ENCODE peak calls at places on chromosome 17, in nine cellular contexts. J is astrocyte, V is A549, U is AG09309, K is cardiac muscle cell, C is glutamatergic neuron, A is prostate gland, X is astrocyte of the spinal cord, S is ascending aorta. R is an unnamed sample.

GRCh38 chr17:57478433-57478832 is 222.1 kb downstream of the MSI2 start:
- DNase-seq in J (peak; percentile 98), V (no peak), U (no peak), K (peak; percentile 94), C (no peak), A (no peak), X (peak; percentile 82), S (no peak), R (no peak)

GRCh38 chr17:30433514-30433913 is 43.7 kb upstream of the GOSR1 start:
- DNase-seq in J (peak; percentile 94), V (peak; percentile 20), U (peak; percentile 40), K (peak; percentile 95), C (no peak), A (no peak), X (peak; percentile 94), S (no peak), R (no peak)

GRCh38 chr17:63945851-63946439 is 13.8 kb upstream of the CD79B start:
- DNase-seq in J (no peak), V (no peak), U (no peak), K (no peak), C (no peak), A (no peak), X (no peak), S (no peak), R (no peak)

GRCh38 chr17:2954898-2955445 is 108.4 kb downstream of the OR1D5 start:
- DNase-seq in J (peak; percentile 99), V (peak; percentile 90), U (peak; percentile 54), K (peak; percentile 97), C (no peak), A (no peak), X (peak; percentile 91), S (peak; percentile 15), R (no peak)

GRCh38 chr17:51725185-51725584 is 433.3 kb downstream of the CA10 start:
- DNase-seq in J (no peak), V (no peak), U (no peak), K (no peak), C (no peak), A (no peak), X (no peak), S (no peak), R (no peak)

GRCh38 chr17:57365420-57365819 is 109.1 kb downstream of the MSI2 start:
- DNase-seq in J (no peak), V (no peak), U (no peak), K (peak; percentile 39), C (no peak), A (no peak), X (no peak), S (peak; percentile 31), R (no peak)

GRCh38 chr17:50129303-50129945 is 536 bp downstream of the SAMD14 start:
- DNase-seq in J (peak; percentile 46), V (no peak), U (no peak), K (peak; percentile 55), C (peak; percentile 82), A (no peak), X (peak; percentile 18), S (no peak), R (peak; percentile 54)

GRCh38 chr17:35315283-35315682 is 58.1 kb downstream of the SLFN11 start:
- DNase-seq in J (peak; percentile 87), V (no peak), U (peak; percentile 79), K (peak; percentile 91), C (no peak), A (peak; percentile 83), X (peak; percentile 84), S (peak; percentile 62), R (no peak)

GRCh38 chr17:3953542-3953941 is 10.7 kb downstream of the ATP2A3 start:
- DNase-seq in J (no peak), V (no peak), U (no peak), K (no peak), C (no peak), A (no peak), X (no peak), S (no peak), R (no peak)

GRCh38 chr17:46195939-46196338 is 2.7 kb upstream of the KANSL1 start:
- DNase-seq in J (no peak), V (no peak), U (no peak), K (no peak), C (no peak), A (no peak), X (no peak), S (no peak), R (no peak)

GRCh38 chr17:19534562-19535149 is 1.0 kb downstream of the SLC47A1 start:
- DNase-seq in J (peak; percentile 85), V (no peak), U (no peak), K (peak; percentile 59), C (no peak), A (no peak), X (peak; percentile 53), S (no peak), R (no peak)

GRCh38 chr17:15342460-15342859 is 1.1 kb upstream of the TEKT3 start:
- DNase-seq in J (no peak), V (no peak), U (no peak), K (peak; percentile 17), C (no peak), A (no peak), X (no peak), S (no peak), R (no peak)

DNA sequence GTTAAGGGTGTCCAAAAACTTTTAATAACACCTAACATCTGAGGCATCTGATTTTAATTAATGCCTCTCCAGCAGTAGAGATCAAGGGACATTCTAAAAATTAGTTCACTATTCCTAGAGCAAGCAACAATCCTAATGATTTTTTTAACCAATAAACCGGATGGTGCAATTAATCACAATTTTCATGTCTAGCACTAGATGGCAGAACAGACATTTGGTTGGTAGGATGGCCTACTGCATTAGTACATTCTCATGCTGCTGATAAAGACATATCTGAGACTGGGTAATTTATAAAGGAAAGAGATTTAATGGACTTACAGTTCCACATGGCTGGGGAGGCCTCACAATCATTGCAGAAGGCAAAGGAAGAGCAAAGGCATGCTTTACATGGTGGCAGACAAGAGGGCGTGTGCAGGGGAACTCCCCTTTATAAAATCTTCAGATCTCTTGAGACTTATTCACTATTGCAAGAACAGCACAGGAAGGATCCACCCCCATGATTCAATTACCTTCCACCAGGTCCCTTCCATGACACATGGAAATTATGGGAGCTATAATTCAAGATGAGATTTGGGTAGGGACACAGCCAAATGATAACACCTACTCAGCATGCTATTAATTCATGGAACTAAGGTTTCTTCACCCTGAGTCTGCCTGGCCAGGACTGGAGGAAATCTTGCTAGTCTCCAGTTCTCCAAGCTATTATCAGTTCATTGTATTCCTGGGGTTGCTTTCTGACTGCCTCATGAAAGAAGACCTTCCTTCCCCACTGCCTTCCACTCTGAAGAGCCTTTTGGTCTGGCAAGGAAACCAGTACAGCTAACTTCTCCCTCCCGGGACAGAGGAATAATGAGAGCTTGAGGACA is 24.8 kb downstream of the HS3ST3A1 start:
- DNase-seq in J (no peak), V (no peak), U (no peak), K (no peak), C (no peak), A (no peak), X (no peak), S (no peak), R (no peak)
- TF ChIP-seq CTCF in J (no peak), V (no peak), U (peak; percentile 4), K (peak; percentile 5), C (no peak), A (no peak), X (no peak), S (no peak), R (no peak)

DNA sequence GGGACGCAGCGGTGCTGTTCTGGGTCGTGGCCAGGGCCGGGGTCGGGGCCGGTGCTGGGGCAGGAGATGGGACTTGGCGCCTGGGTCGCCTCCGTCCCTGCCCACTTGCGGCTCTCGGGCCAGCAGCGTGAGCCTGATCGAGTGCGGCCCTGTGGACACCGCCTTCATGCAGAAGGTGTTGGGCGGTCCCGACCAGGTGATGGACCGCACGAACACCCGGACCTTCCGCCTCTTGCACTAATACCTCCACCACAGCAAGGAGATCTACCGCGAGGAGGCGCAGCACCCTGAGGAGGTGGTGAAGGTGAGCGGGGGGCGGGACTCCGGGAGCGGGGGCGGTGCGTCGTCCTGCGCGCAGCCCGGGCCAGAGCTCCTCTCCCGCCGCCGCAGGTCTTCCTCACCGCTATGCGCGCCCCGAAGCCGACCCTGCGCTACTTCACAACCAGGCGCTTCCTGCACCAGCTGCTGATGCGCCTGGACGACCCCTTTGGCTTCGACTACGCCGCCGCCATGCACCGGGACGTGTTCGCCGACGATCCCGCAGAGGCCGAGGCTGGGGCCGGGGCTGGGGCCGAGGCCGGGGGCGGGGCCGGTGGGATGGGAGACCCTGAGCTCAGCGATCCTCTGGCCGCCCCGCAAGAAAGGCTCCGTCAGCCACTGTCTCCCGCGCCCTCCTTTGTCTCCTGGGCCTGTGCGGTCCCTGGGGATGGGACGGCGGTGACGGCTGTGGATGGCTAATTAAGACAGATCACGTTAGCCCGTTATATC is 4.5 kb upstream of the HSD17B1 start:
- DNase-seq in J (no peak), V (peak; percentile 96), U (no peak), K (peak; percentile 60), C (peak; percentile 83), A (peak; percentile 85), X (peak; percentile 47), S (no peak), R (no peak)
- TF ChIP-seq CTCF in J (peak; percentile 7), V (peak; percentile 78), U (no peak), K (peak; percentile 43), C (peak; percentile 35), A (peak; percentile 72), X (peak; percentile 62), S (no peak), R (peak; percentile 7)

DNA sequence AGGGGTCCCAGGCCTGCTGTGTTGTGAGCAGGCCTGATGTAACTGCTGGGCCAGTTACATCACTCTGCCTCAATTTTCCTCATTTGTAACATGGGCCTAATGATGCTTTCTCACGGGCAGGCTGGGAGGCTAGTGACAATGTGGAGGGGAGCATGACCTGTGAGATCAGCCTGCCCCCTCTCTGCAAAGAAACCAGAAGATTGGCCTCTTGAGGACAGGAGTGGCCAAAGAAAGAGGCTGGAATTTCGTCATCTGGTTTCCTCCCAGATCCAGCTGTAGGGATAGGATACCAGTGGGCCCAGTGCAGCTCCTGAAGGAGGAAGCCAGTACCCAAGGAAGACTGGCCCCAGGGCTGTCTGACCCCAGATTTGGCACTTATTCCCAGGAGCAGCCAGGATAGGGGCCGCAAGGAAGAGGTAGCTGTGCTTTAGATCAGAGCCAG is 615 bp upstream of the SREBF1 start:
- DNase-seq in J (peak; percentile 76), V (peak; percentile 80), U (no peak), K (peak; percentile 90), C (no peak), A (no peak), X (peak; percentile 66), S (peak; percentile 76), R (no peak)
- TF ChIP-seq CTCF in J (no peak), V (no peak), U (no peak), K (no peak), C (no peak), A (no peak), X (no peak), S (no peak), R (peak; percentile 10)

DNA sequence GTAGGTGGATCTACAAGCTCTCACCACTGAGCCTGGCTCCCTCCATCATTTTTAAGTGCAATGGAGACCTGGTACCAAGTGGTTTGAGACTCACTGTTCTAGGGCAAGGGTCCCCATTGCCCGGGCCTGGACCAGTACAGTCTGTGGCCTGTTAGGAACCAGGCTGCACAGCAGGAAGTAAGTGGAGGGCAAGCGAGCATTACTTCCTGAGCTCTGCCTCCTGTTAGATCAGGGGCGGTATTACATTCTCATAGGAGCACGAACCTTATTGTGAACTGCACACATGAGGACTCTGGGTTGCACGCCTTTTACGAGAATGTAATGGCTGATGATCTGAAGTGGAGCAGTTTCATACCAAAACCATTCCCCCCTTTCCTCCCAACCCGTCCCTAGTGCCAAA is 6.8 kb upstream of the ZNF594 start:
- DNase-seq in J (no peak), V (no peak), U (no peak), K (no peak), C (no peak), A (no peak), X (no peak), S (no peak), R (no peak)
- TF ChIP-seq CTCF in J (no peak), V (no peak), U (no peak), K (no peak), C (no peak), A (no peak), X (no peak), S (no peak), R (no peak)

R was measured in heart left ventricle.